ENCODE peak calls at places on chromosomes 7 and 10, in seven cellular contexts. One of them, this sample, is unnamed.

GRCh38 chr7:116258734-116259133 is 48.4 kb downstream of the TES start:
- DNase-seq in H54: no peak
- DNase-seq in stimulated activated CD4-positive, alpha-beta T cell treated with anti-CD3 and anti-CD28 coated beads, Interleukin-1b, Interleukin-23, amount 100 ng/mL, for 4 hours: no peak
- DNase-seq in kidney tubule cell: peak
- DNase-seq in posterior vena cava: no peak
- DNase-seq in foreskin melanocyte: peak
- DNase-seq in NCI-H1694 treated with DMSO at 0.1 percent for 48 hours: peak
- DNase-seq in this sample: peak

GRCh38 chr7:155208681-155209477 is 88.8 kb upstream of the INSIG1 start:
- DNase-seq in H54: peak
- DNase-seq in stimulated activated CD4-positive, alpha-beta T cell treated with anti-CD3 and anti-CD28 coated beads, Interleukin-1b, Interleukin-23, amount 100 ng/mL, for 4 hours: no peak
- DNase-seq in kidney tubule cell: peak
- DNase-seq in posterior vena cava: peak
- DNase-seq in foreskin melanocyte: no peak
- DNase-seq in NCI-H1694 treated with DMSO at 0.1 percent for 48 hours: no peak
- DNase-seq in this sample: peak

GRCh38 chr7:105874055-105874454 is 2.3 kb downstream of the ATXN7L1 start:
- DNase-seq in H54: no peak
- DNase-seq in stimulated activated CD4-positive, alpha-beta T cell treated with anti-CD3 and anti-CD28 coated beads, Interleukin-1b, Interleukin-23, amount 100 ng/mL, for 4 hours: no peak
- DNase-seq in kidney tubule cell: no peak
- DNase-seq in posterior vena cava: no peak
- DNase-seq in foreskin melanocyte: no peak
- DNase-seq in NCI-H1694 treated with DMSO at 0.1 percent for 48 hours: no peak
- DNase-seq in this sample: no peak

GRCh38 chr10:79983286-79983909 is 34.5 kb upstream of the SFTPD start:
- DNase-seq in H54: no peak
- DNase-seq in stimulated activated CD4-positive, alpha-beta T cell treated with anti-CD3 and anti-CD28 coated beads, Interleukin-1b, Interleukin-23, amount 100 ng/mL, for 4 hours: no peak
- DNase-seq in kidney tubule cell: no peak
- DNase-seq in posterior vena cava: no peak
- DNase-seq in foreskin melanocyte: no peak
- DNase-seq in NCI-H1694 treated with DMSO at 0.1 percent for 48 hours: no peak
- DNase-seq in this sample: no peak

GRCh38 chr10:89954787-89955566 is 253.6 kb downstream of the KIF20B start:
- DNase-seq in H54: no peak
- DNase-seq in stimulated activated CD4-positive, alpha-beta T cell treated with anti-CD3 and anti-CD28 coated beads, Interleukin-1b, Interleukin-23, amount 100 ng/mL, for 4 hours: no peak
- DNase-seq in kidney tubule cell: no peak
- DNase-seq in posterior vena cava: no peak
- DNase-seq in foreskin melanocyte: no peak
- DNase-seq in NCI-H1694 treated with DMSO at 0.1 percent for 48 hours: peak
- DNase-seq in this sample: no peak

GRCh38 chr7:55160539-55160938 is 141.7 kb downstream of the EGFR start:
- DNase-seq in H54: no peak
- DNase-seq in stimulated activated CD4-positive, alpha-beta T cell treated with anti-CD3 and anti-CD28 coated beads, Interleukin-1b, Interleukin-23, amount 100 ng/mL, for 4 hours: no peak
- DNase-seq in kidney tubule cell: peak
- DNase-seq in posterior vena cava: no peak
- DNase-seq in foreskin melanocyte: no peak
- DNase-seq in NCI-H1694 treated with DMSO at 0.1 percent for 48 hours: no peak
- DNase-seq in this sample: no peak

GRCh38 chr10:53395449-53395848 is 622.9 kb upstream of the MBL2 start:
- DNase-seq in H54: no peak
- DNase-seq in stimulated activated CD4-positive, alpha-beta T cell treated with anti-CD3 and anti-CD28 coated beads, Interleukin-1b, Interleukin-23, amount 100 ng/mL, for 4 hours: no peak
- DNase-seq in kidney tubule cell: peak
- DNase-seq in posterior vena cava: no peak
- DNase-seq in foreskin melanocyte: no peak
- DNase-seq in NCI-H1694 treated with DMSO at 0.1 percent for 48 hours: no peak
- DNase-seq in this sample: no peak

GRCh38 chr10:5502903-5503835 is 3.8 kb upstream of the CALML5 start:
- DNase-seq in H54: no peak
- DNase-seq in stimulated activated CD4-positive, alpha-beta T cell treated with anti-CD3 and anti-CD28 coated beads, Interleukin-1b, Interleukin-23, amount 100 ng/mL, for 4 hours: no peak
- DNase-seq in kidney tubule cell: no peak
- DNase-seq in posterior vena cava: peak
- DNase-seq in foreskin melanocyte: no peak
- DNase-seq in NCI-H1694 treated with DMSO at 0.1 percent for 48 hours: no peak
- DNase-seq in this sample: no peak

GRCh38 chr7:157945401-157945800 is 608.6 kb downstream of the DNAJB6 start:
- DNase-seq in H54: no peak
- DNase-seq in stimulated activated CD4-positive, alpha-beta T cell treated with anti-CD3 and anti-CD28 coated beads, Interleukin-1b, Interleukin-23, amount 100 ng/mL, for 4 hours: no peak
- DNase-seq in kidney tubule cell: no peak
- DNase-seq in posterior vena cava: peak
- DNase-seq in foreskin melanocyte: no peak
- DNase-seq in NCI-H1694 treated with DMSO at 0.1 percent for 48 hours: no peak
- DNase-seq in this sample: no peak

This sample was measured in A549.